ENCODE peak calls at places on chromosomes 5 and 9, in six cellular contexts. F is HCT116, H is SK-N-SH, P is HepG2, B is GM12878, C is H1. Q is an unnamed sample.

GRCh38 chr5:115895821-115896220 is 54.1 kb downstream of the AP3S1 start:
- DNase-seq in F (no peak), H (no peak), P (no peak), B (no peak), C (no peak), Q (no peak)

GRCh38 chr9:35682520-35682919 is 7.2 kb downstream of the TPM2 start:
- DNase-seq in F (no peak), H (no peak), P (no peak), B (no peak), C (no peak), Q (no peak)

GRCh38 chr5:132013006-132013689 is 1.7 kb upstream of the ACSL6 start:
- DNase-seq in F (no peak), H (no peak), P (no peak), B (no peak), C (no peak), Q (no peak)

GRCh38 chr5:39892708-39893107 is 467.9 kb upstream of the DAB2 start:
- DNase-seq in F (no peak), H (no peak), P (no peak), B (no peak), C (no peak), Q (no peak)

GRCh38 chr9:70120834-70121510 is 77.3 kb downstream of the MAMDC2 start:
- DNase-seq in F (no peak), H (peak), P (no peak), B (no peak), C (no peak), Q (no peak)

GRCh38 chr9:32431940-32432555 is 47.6 kb downstream of the ACO1 start:
- DNase-seq in F (peak), H (peak), P (peak), B (no peak), C (no peak), Q (peak)

GRCh38 chr5:142748568-142749249 is 21.5 kb upstream of the ARHGAP26 start:
- DNase-seq in F (no peak), H (peak), P (peak), B (no peak), C (no peak), Q (peak)

GRCh38 chr9:132238026-132238972 is 76.4 kb downstream of the NTNG2 start:
- DNase-seq in F (no peak), H (no peak), P (no peak), B (no peak), C (no peak), Q (no peak)

GRCh38 chr9:137820161-137820855 is 57.3 kb upstream of the CACNA1B start:
- DNase-seq in F (no peak), H (no peak), P (no peak), B (no peak), C (no peak), Q (no peak)

GRCh38 chr5:67012241-67012640 is 184.4 kb downstream of the CD180 start:
- DNase-seq in F (no peak), H (no peak), P (no peak), B (no peak), C (no peak), Q (no peak)

GRCh38 chr9:18666348-18666747 is 192.4 kb downstream of the ADAMTSL1 start:
- DNase-seq in F (no peak), H (no peak), P (no peak), B (no peak), C (no peak), Q (no peak)

GRCh38 chr5:2128696-2129340 is 246.1 kb upstream of the IRX4 start:
- DNase-seq in F (no peak), H (no peak), P (no peak), B (no peak), C (no peak), Q (no peak)

GRCh38 chr9:88593537-88594185 is 58.7 kb downstream of the NXNL2 start:
- DNase-seq in F (peak), H (peak), P (peak), B (peak), C (no peak), Q (peak)

GRCh38 chr9:137570566-137570965 is 8.2 kb downstream of the DPH7 start:
- DNase-seq in F (no peak), H (no peak), P (no peak), B (no peak), C (no peak), Q (no peak)

GRCh38 chr5:147509041-147509709 is 693 bp downstream of the DPYSL3 start:
- DNase-seq in F (no peak), H (peak), P (no peak), B (no peak), C (no peak), Q (no peak)

GRCh38 chr9:87160148-87161107 is 213.1 kb upstream of the GAS1 start:
- DNase-seq in F (no peak), H (no peak), P (no peak), B (no peak), C (no peak), Q (no peak)

DNA sequence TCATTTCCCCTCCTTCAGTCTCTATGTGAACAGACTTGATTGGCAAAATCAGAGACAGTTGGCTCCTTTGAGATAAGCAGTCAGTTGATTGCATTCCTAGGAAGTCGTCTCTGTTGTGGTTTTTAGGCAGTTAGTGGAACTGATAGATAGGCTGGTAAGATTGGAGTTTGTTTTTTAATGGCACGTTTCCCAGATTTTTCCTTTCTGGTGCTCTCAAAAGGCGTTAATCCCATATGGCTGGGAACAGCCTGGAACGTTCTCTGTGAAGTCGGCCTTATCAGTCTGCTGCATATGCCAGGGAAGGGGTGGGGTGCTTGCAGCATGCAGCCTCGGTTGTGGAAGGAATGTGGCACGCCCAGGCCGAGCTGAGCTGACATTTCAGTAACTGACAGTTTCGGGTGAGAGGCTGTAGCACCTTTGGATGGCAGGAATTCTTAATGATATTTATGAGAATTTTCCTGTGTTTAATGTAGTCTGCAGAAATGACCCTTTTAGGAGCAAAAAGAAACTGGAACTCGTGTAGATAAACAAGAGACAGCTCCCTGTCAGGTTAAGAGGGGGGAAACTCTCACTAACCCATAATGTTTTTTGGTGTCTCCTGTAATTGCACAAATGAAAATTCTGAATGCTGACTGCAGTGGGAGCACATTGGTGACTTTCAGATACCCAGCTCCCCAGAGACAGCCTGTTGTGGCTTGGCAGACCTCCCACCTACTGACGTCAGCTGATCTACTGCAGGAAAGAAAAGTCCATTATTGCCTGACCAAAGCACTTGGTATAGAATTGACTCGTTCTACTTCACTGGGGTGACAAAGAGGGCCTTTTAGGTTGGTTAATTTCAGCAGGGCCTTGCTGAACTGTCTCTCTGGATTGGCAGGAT is 6.3 kb downstream of the SPTAN1 start:
- DNase-seq in F (peak), H (peak), P (peak), B (peak), C (no peak), Q (peak)
- TF ChIP-seq POLR2AphosphoS5 in F (no peak), H (no peak), P (no peak), B (no peak), C (no peak), Q (peak)

DNA sequence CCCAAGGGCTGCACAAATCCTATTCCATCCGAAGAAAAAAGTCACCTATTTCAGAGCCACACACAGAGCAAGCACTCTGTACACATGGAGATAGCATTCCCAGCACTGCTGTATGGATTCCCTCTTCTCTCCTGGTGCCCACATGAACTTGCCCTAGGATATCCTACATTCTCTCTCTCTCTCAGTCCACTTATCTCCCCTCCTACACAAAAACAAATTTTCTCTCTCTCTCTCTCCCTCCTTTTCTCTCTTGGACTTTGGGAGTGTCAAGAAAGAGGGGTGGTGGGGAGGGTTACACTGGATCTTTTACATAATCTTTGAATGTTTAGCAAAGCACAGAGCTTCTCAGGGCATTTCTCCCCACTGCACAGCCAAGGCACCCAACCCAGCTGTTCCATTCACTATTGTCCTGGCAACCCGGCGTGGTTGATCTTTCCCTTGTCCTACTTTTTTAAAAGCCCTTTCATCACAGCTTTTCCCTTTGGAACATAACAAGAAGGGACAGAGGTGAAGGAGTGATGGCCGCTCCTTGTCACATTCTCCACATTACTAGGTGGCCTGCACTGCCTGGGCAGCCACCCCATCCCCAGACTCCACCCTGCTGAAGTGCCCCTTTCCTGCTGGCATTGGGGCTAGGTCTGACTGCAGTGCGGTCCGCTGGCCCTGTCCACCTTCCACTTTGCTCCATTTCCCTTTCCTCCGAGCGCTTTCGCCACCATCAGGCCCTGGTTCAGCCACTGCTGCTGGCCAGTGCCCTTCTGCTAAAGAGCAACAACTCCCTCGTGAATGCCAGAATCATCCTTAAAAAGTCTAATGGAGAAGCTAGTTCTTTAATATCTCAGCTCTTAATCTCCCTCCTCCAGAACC is 22.2 kb upstream of the SLC1A3 start:
- DNase-seq in F (no peak), H (no peak), P (no peak), B (no peak), C (no peak), Q (no peak)
- TF ChIP-seq JUND in F (no peak), H (no peak), P (no peak), B (no peak), C (no peak), Q (no peak)

GRCh38 chr9:76866689-76867088 is 39.2 kb downstream of the PRUNE2 start:
- DNase-seq in F (no peak), H (no peak), P (no peak), B (no peak), C (no peak), Q (no peak)
- TF ChIP-seq POLR2AphosphoS5 in F (no peak), H (peak), P (no peak), B (no peak), C (no peak), Q (no peak)

DNA sequence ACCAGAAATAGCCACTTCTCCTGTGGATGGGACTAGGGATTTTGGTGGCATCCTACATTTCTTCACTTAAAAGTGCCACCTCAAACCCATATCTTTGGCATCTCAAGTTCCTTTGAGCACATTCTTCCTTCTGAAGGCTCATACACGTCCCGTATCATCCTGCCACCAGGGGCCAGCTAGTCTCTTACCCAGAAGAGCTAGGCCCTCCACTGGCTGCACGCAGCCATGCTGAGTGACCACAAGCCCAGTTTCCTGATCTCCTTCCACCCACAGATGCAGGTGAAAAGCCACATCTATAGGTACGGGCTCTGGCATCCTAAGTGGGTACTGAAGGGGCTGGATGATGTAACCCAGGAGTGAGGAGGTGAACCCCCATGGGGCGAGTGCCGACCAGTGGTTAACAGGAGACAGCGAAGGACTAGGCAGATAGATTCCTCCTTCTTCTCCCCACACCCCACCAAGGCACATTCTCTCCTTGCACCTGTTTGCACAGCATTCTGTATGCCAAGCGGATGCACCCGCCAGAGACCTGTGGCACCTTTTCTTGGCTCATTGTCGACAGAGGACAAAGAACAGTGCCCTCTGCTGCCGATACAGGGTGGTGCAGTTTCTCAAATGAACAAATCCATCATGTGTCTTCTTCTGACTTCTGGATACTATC is 14.4 kb upstream of the SCGB3A1 start:
- DNase-seq in F (peak), H (peak), P (peak), B (peak), C (peak), Q (peak)
- TF ChIP-seq JUND in F (no peak), H (no peak), P (no peak), B (no peak), C (no peak), Q (no peak)

DNA sequence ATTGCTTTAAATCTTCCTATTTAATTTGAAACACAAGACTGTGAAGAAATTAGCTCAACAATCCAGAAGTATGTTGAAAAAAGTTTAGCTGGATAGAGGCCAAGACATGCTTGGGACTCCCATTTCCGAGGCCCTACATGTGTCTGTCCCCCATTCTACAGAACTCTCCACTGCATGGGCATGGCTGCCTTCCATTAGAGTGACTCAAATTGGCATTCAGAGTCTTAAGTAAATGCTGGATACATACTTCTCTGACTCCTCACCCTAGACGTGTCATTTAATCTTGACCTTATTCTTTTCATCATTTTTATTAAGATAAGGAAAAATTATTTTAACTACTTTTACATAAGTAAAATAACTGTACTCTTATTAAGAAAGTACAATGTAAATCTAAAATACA is 530.4 kb upstream of the CDH9 start:
- DNase-seq in F (no peak), H (no peak), P (no peak), B (no peak), C (no peak), Q (no peak)
- TF ChIP-seq POLR2AphosphoS5 in F (no peak), H (no peak), P (no peak), B (no peak), C (no peak), Q (no peak)

GRCh38 chr5:32020971-32021370 is 153.1 kb downstream of the GOLPH3 start:
- DNase-seq in F (no peak), H (no peak), P (no peak), B (no peak), C (no peak), Q (no peak)

GRCh38 chr5:32023816-32024215 is 150.3 kb downstream of the GOLPH3 start:
- DNase-seq in F (no peak), H (no peak), P (no peak), B (no peak), C (no peak), Q (no peak)

GRCh38 chr5:32024751-32025150 is 149.4 kb downstream of the GOLPH3 start:
- DNase-seq in F (no peak), H (no peak), P (no peak), B (no peak), C (no peak), Q (no peak)

GRCh38 chr5:32020271-32020670 is 153.8 kb downstream of the GOLPH3 start:
- DNase-seq in F (no peak), H (no peak), P (no peak), B (peak), C (no peak), Q (no peak)

DNA sequence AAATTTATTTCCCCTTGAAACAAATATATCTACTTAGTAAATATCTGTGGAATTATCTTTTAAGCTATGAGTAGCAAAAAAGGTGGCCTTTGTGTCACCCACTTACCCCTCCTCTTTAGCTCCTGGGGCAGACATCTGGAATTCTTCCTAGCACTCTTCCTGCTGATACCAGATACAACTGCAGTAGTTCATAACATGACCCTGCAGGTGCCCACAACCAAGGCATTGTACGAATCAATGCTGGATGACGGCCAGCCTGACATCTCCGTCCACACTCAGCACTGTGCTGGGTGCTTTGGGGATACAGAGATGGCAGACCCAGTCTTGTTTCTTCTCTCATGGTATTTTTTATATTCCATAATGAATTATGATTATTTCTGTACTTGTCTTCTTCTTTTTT is 152.3 kb downstream of the GOLPH3 start:
- DNase-seq in F (no peak), H (peak), P (no peak), B (no peak), C (no peak), Q (no peak)
- TF ChIP-seq JUND in F (no peak), H (no peak), P (no peak), B (no peak), C (no peak), Q (no peak)

DNA sequence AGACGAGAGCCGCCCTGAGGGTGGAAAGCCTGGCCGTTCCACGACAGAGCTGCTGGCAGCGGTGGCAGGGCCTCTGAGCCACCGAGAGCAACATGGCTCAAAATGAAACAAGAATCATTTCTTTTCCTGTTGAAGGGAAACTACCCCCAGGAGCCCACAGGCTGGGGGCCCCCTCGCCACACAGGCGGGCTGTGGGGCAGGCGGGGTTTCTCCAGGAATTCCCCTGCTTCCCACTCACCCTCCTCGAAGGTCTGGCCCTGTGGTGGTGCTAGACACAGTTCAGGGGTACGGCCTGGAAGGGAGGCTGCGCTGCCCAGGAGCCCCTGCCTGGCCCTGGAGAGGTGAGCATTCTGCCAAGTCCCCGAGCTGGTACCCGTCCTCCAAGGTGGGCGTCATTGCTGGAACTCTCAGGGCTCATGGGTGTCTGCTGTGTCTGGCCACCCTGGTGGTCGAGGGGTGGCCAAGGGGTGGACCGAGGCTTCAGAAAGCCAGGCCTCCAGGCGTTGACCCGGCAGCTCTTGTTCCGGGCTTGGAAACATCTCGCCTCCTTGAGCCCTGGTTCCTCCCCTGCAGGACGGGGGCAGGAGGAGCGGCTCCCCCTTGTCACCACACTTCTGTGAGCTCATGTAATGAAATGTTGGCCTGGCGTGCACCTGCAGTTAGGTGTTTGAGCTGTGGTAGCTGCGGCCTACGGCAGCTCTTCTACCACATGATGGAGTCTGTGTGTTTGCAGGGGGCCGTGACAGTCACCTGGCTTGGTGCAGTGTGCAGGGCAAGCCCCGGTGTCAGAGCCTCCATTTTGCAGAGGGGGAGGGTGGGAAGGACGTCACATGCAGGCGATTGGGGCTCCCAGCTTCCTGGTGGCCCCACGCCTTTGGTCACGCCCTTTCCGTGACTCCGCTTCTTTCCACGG is 65.3 kb downstream of the RXRA start:
- DNase-seq in F (no peak), H (no peak), P (no peak), B (peak), C (no peak), Q (peak)
- TF ChIP-seq POLR2AphosphoS5 in F (no peak), H (no peak), P (no peak), B (peak), C (no peak), Q (no peak)

DNA sequence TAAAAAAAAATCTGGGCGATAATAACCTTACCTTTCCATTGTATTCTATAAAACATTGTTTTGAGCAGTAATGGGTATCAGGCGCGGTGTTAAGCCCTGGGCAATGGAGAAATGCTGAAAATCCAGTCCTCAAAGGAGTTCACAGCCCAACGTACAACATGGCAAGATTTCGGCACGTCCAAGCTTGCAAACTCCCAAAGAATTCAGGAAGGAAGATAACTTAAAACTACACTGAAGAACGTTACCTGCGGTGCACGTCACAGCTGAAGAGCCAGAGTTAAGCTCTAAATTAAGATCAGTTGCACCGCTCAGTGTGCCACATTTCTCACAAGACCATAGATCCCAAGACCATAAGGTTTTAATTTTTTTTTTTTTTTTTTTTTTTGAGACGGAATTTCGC is 942 bp downstream of the ALDH7A1 start:
- DNase-seq in F (no peak), H (no peak), P (no peak), B (no peak), C (no peak), Q (no peak)
- TF ChIP-seq JUND in F (no peak), H (no peak), P (no peak), B (no peak), C (no peak), Q (no peak)

Q was measured in K562.